ENCODE peak calls at places on chromosomes 11 and 22, in five cellular contexts. M is adrenal gland, E is K562, R is esophagus squamous epithelium, K is Peyer's patch. A is an unnamed sample. For H3K4me1, the result is how much of the 10 kb centered on the place peaks cover.

GRCh38 chr11:44632466-44633123 is 67.1 kb downstream of the CD82 start:
- DNase-seq in M (peak), E (peak), R (no peak), K (peak), A (no peak)

GRCh38 chr11:68963779-68964178 is 17.0 kb downstream of the MRGPRD start:
- DNase-seq in M (no peak), E (no peak), R (no peak), K (peak), A (no peak)

GRCh38 chr11:12744831-12745502 is 70.7 kb downstream of the TEAD1 start:
- DNase-seq in M (no peak), E (no peak), R (no peak), K (no peak), A (no peak)

GRCh38 chr11:43579919-43580276 is 100.6 kb upstream of the HSD17B12 start:
- DNase-seq in M (no peak), E (peak), R (no peak), K (no peak), A (no peak)

GRCh38 chr11:122100222-122101080 is 15.6 kb downstream of the BLID start:
- DNase-seq in M (peak), E (no peak), R (no peak), K (peak), A (peak)

GRCh38 chr22:23110190-23110921 is 31.4 kb downstream of the RSPH14 start:
- DNase-seq in M (no peak), E (no peak), R (no peak), K (no peak), A (no peak)

GRCh38 chr11:30868495-30869130 is 282.5 kb upstream of the MPPED2 start:
- DNase-seq in M (no peak), E (no peak), R (no peak), K (no peak), A (no peak)

GRCh38 chr11:134001596-134001995 is 44.8 kb upstream of the IGSF9B start:
- DNase-seq in M (no peak), E (no peak), R (no peak), K (no peak), A (no peak)

GRCh38 chr11:18383388-18384156 is 10.8 kb upstream of the LDHA start:
- DNase-seq in M (peak), E (peak), R (no peak), K (peak), A (peak)

GRCh38 chr22:24010018-24010391 is 1.1 kb upstream of the CABIN1 start:
- DNase-seq in M (no peak), E (no peak), R (no peak), K (no peak), A (no peak)

GRCh38 chr11:118658372-118659313 is 20.8 kb downstream of the TREH start:
- DNase-seq in M (no peak), E (peak), R (no peak), K (no peak), A (no peak)

GRCh38 chr22:23274146-23274526 is 93.8 kb downstream of the BCR start:
- DNase-seq in M (no peak), E (peak), R (no peak), K (no peak), A (no peak)

GRCh38 chr11:86919557-86920210 is 35.5 kb downstream of the FZD4 start:
- DNase-seq in M (no peak), E (peak), R (no peak), K (no peak), A (no peak)

GRCh38 chr11:17719940-17720795 is 797 bp downstream of the MYOD1 start:
- DNase-seq in M (no peak), E (no peak), R (no peak), K (no peak), A (no peak)

GRCh38 chr11:17600316-17601205 is 53.5 kb downstream of the OTOG start:
- DNase-seq in M (no peak), E (no peak), R (no peak), K (peak), A (no peak)

GRCh38 chr11:57321996-57322880 is 2.5 kb downstream of the TNKS1BP1 start:
- DNase-seq in M (peak), E (peak), R (peak), K (peak), A (peak)

GRCh38 chr11:44246726-44247125 is 63.2 kb downstream of the ALX4 start:
- DNase-seq in M (no peak), E (no peak), R (no peak), K (no peak), A (no peak)

GRCh38 chr11:17257200-17257599 is 19.3 kb upstream of the NUCB2 start:
- DNase-seq in M (no peak), E (no peak), R (no peak), K (no peak), A (no peak)

GRCh38 chr22:33897621-33897910 is 22.7 kb downstream of the LARGE1 start:
- DNase-seq in M (no peak), E (no peak), R (no peak), K (no peak), A (no peak)
- H3K4me1 ChIP-seq in M (under half), E (under half), R (under half), K (under half), A (under half)

GRCh38 chr11:67583319-67584204 is at the start of gene GSTP1:
- DNase-seq in M (peak), E (peak), R (peak), K (peak), A (peak)
- TF ChIP-seq POLR2A in M (peak), E (peak), R (no peak), K (peak), A (no peak)

DNA sequence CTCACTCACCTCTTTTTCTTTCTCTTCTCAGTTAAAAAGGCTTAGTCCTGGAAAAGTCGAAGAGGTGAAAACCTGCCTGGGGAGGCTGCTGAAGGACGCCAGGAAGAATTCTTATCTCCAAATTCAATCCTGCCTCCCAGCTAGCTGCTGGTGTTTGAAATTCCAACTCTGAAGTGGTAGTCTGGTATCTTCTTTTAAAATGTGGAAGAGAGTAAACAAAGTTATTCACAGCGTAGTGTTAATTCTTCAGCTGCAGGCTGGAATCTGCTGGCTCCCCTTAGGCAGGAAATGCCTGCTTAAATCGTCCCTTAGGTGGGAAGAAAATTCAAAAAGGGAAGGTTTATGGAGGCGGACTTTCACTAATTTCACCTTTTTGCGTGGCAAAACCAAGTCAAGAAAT is 439.0 kb upstream of the CCDC90B start:
- DNase-seq in M (no peak), E (no peak), R (no peak), K (no peak), A (no peak)
- H3K27ac ChIP-seq in M (no peak), E (no peak), R (peak), K (no peak), A (peak)

DNA sequence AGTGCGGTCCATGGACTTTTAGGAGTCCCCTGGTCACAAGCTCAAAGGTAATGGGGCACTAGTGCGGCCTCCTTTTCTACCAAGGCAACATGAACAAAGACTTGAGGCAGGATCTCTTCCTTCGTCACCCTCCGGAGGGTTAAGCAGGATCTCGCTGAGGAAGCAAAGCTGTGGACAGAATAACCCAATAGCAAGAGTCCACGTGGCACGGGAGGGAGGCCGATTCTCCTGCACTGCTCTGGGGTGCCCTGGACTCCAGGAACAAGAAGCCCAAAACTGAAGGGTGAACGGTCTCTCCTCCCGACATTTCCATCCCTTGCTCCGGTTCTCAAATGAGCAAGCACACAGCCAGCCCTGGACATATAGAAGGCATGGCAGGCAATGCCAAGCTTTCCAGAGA is 20.7 kb downstream of the MYH9 start:
- DNase-seq in M (no peak), E (no peak), R (no peak), K (no peak), A (no peak)
- H3K4me1 ChIP-seq in M (half or more), E (half or more), R (half or more), K (half or more), A (half or more)

GRCh38 chr11:64267207-64267945 is 16.0 kb downstream of the PLCB3 start:
- DNase-seq in M (no peak), E (no peak), R (no peak), K (no peak), A (peak)

GRCh38 chr11:64268687-64269379 is 15.6 kb downstream of the BAD start:
- DNase-seq in M (peak), E (peak), R (no peak), K (peak), A (peak)

GRCh38 chr11:64268028-64268686 is 16.3 kb downstream of the BAD start:
- DNase-seq in M (peak), E (no peak), R (no peak), K (no peak), A (peak)

GRCh38 chr11:64271339-64272132 is 12.9 kb downstream of the BAD start:
- DNase-seq in M (peak), E (peak), R (peak), K (peak), A (peak)

GRCh38 chr11:64269380-64270234 is 14.9 kb downstream of the BAD start:
- DNase-seq in M (peak), E (peak), R (peak), K (peak), A (peak)
- TF ChIP-seq POLR2A in M (peak), E (peak), R (peak), K (no peak), A (no peak)

GRCh38 chr11:120226714-120227113 is 13.2 kb upstream of the POU2F3 start:
- DNase-seq in M (no peak), E (no peak), R (no peak), K (no peak), A (no peak)
- H3K27ac ChIP-seq in M (peak), E (no peak), R (peak), K (no peak), A (peak)

GRCh38 chr22:18068381-18068988 is 9.3 kb upstream of the PEX26 start:
- DNase-seq in M (no peak), E (no peak), R (no peak), K (no peak), A (no peak)
- H3K4me1 ChIP-seq in M (under half), E (under half), R (under half), K (under half), A (under half)

GRCh38 chr11:73760066-73760679 is 701 bp downstream of the RAB6A start:
- DNase-seq in M (peak), E (peak), R (no peak), K (peak), A (peak)

GRCh38 chr11:73761403-73761945 is 600 bp upstream of the RAB6A start:
- DNase-seq in M (no peak), E (no peak), R (no peak), K (no peak), A (no peak)

GRCh38 chr11:73762732-73763131 is 1.9 kb upstream of the RAB6A start:
- DNase-seq in M (no peak), E (no peak), R (no peak), K (no peak), A (no peak)

GRCh38 chr11:73759520-73760065 is 1.3 kb downstream of the RAB6A start:
- DNase-seq in M (no peak), E (no peak), R (no peak), K (no peak), A (no peak)

DNA sequence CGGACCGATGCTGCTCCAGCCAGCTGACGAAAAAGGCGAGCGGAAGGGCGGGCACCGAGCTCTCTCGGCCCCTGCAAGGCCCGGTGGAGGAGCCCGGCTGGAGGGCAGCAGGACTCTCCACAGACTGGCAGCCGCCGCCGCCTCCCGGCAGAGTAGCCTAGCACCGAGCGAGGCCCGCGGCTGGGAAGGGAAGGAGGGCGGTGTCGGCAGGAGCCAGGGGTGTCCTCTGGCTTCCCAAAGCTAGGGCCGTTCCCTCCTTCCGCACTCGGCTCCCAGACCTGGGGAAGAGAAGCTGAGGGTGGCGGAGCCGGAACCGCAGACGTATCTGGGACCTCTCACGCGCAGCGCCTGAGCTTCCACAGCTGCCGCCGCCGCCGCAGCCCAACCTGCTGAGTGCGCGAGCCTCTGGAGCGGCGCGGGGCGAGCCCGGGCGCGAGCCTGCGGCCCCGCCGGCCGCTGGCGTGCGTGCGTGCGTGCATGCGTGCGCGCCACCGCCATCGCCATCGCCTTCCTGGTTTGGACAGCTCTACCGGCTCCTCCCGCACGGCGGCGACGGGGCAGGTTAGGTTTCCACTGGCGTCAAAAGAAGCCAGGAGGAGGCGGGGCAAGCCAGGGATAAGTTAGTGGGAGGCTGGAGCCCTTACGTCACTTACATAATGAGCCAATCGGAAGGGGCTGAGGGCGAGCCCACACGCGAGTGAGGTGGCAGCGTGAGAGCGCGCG is at the start of gene RAB6A:
- DNase-seq in M (peak), E (peak), R (peak), K (peak), A (peak)
- TF ChIP-seq POLR2A in M (peak), E (peak), R (peak), K (peak), A (no peak)

DNA sequence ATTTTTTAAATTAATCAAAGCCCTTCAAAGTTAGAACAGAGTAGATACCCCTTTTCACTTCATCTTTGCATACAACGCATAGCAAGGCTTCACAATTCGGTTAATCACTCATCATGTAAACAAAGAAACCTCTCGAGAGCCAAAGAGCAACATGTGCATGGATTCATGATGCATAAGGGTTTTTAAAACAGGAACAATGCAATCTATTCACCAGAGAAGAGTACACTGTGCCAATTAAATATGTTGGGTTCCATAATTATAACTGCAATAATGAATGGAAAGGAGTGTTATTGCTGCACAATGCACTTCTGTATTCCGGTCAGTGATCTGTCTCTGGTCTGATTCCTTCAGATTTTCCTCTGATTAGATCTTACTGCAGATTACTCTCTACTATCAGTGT is 45.3 kb downstream of the CADM1 start:
- DNase-seq in M (no peak), E (no peak), R (no peak), K (no peak), A (no peak)
- H3K27ac ChIP-seq in M (no peak), E (no peak), R (no peak), K (no peak), A (no peak)

A was measured in breast epithelium.